ENCODE peak calls at places on chromosomes 16 and 17, in six cellular contexts. G is stromal cell of bone marrow, W is BJ, J is tibial nerve, L is non-pigmented ciliary epithelial cell, E is NCI-H2081. H is an unnamed sample.
A peak's percentile ranks its signal among the peaks of the same experiment; 100 is the strongest.

GRCh38 chr16:9859706-9860105 is 322.5 kb downstream of the GRIN2A start:
- DNase-seq in G (no peak), W (no peak), J (no peak), L (no peak), E (no peak), H (no peak)

GRCh38 chr17:17870292-17870691 is 33.5 kb upstream of the SREBF1 start:
- DNase-seq in G (no peak), W (no peak), J (no peak), L (no peak), E (no peak), H (no peak)

GRCh38 chr16:24774510-24774909 is 45.1 kb downstream of the TNRC6A start:
- DNase-seq in G (no peak), W (no peak), J (no peak), L (no peak), E (no peak), H (no peak)

GRCh38 chr17:64128787-64129514 is 993 bp downstream of the ERN1 start:
- DNase-seq in G (no peak), W (no peak), J (peak; percentile 35), L (no peak), E (no peak), H (no peak)

GRCh38 chr16:11350531-11351335 is 5.5 kb downstream of the RMI2 start:
- DNase-seq in G (peak; percentile 82), W (peak; percentile 93), J (no peak), L (no peak), E (no peak), H (no peak)

GRCh38 chr17:69764137-69764536 is 310.9 kb upstream of the KCNJ16 start:
- DNase-seq in G (no peak), W (no peak), J (no peak), L (no peak), E (no peak), H (no peak)

GRCh38 chr17:48492401-48493298 is 38.2 kb downstream of the HOXB1 start:
- DNase-seq in G (peak; percentile 56), W (no peak), J (peak; percentile 39), L (no peak), E (peak; percentile 94), H (peak; percentile 78)

GRCh38 chr17:82304826-82305726 is 12.3 kb downstream of the CD7 start:
- DNase-seq in G (no peak), W (no peak), J (no peak), L (no peak), E (no peak), H (no peak)

GRCh38 chr17:83180264-83180995 is 101.0 kb downstream of the METRNL start:
- DNase-seq in G (no peak), W (no peak), J (peak; percentile 3), L (no peak), E (no peak), H (no peak)

GRCh38 chr16:88649924-88650748 is 717 bp downstream of the CYBA start:
- DNase-seq in G (no peak), W (no peak), J (no peak), L (no peak), E (peak; percentile 23), H (no peak)

H was measured in NCI-H345.